ENCODE peak calls at places on chromosomes 2 and 18, in six cellular contexts. F, W, A, T, B and I are unnamed samples.

GRCh38 chr2:33064349-33064801 is 117.6 kb downstream of the LTBP1 start:
- DNase-seq in F (peak), W (no peak), A (no peak), T (peak), B (no peak), I (no peak)

GRCh38 chr2:64260817-64261216 is 116.6 kb upstream of the PELI1 start:
- DNase-seq in F (peak), W (no peak), A (no peak), T (peak), B (no peak), I (no peak)

GRCh38 chr2:196201229-196201998 is 30.0 kb upstream of the STK17B start:
- DNase-seq in F (no peak), W (no peak), A (no peak), T (peak), B (no peak), I (no peak)

GRCh38 chr18:2970762-2971659 is 41.9 kb downstream of the LPIN2 start:
- DNase-seq in F (no peak), W (peak), A (no peak), T (peak), B (no peak), I (no peak)

GRCh38 chr2:109148347-109148746 is 19.3 kb downstream of the SH3RF3 start:
- DNase-seq in F (no peak), W (peak), A (no peak), T (no peak), B (no peak), I (no peak)

GRCh38 chr2:156896294-156896693 is 361.2 kb upstream of the GALNT5 start:
- DNase-seq in F (no peak), W (peak), A (no peak), T (peak), B (no peak), I (no peak)

GRCh38 chr2:240998706-240999000 is 235 bp downstream of the SNED1 start:
- DNase-seq in F (no peak), W (no peak), A (no peak), T (no peak), B (peak), I (no peak)

GRCh38 chr2:100957971-100958653 is 44.0 kb upstream of the RPL31 start:
- DNase-seq in F (no peak), W (peak), A (no peak), T (peak), B (no peak), I (no peak)

GRCh38 chr2:231393149-231394131 is 2.1 kb upstream of the B3GNT7 start:
- DNase-seq in F (no peak), W (no peak), A (no peak), T (no peak), B (no peak), I (peak)

GRCh38 chr18:23640023-23640422 is 22.7 kb downstream of the ANKRD29 start:
- DNase-seq in F (no peak), W (no peak), A (no peak), T (no peak), B (no peak), I (no peak)

GRCh38 chr18:11040823-11041712 is 108.3 kb downstream of the PIEZO2 start:
- DNase-seq in F (peak), W (peak), A (peak), T (peak), B (peak), I (peak)

GRCh38 chr18:22385718-22386117 is 32.0 kb downstream of the CTAGE1 start:
- DNase-seq in F (no peak), W (peak), A (no peak), T (peak), B (no peak), I (no peak)

GRCh38 chr2:62270728-62271127 is 74.8 kb downstream of the B3GNT2 start:
- DNase-seq in F (no peak), W (peak), A (no peak), T (peak), B (no peak), I (no peak)

GRCh38 chr18:13218376-13219011 is at the start of gene LDLRAD4:
- DNase-seq in F (peak), W (no peak), A (peak), T (no peak), B (peak), I (peak)

GRCh38 chr2:174759381-174760064 is 4.7 kb downstream of the CHRNA1 start:
- DNase-seq in F (no peak), W (no peak), A (no peak), T (no peak), B (no peak), I (no peak)

GRCh38 chr2:158729873-158730620 is 65.1 kb upstream of the DAPL1 start:
- DNase-seq in F (no peak), W (no peak), A (no peak), T (no peak), B (no peak), I (no peak)

GRCh38 chr2:212816267-212816666 is 277.7 kb upstream of the ERBB4 start:
- DNase-seq in F (no peak), W (no peak), A (no peak), T (no peak), B (no peak), I (no peak)

GRCh38 chr18:11981633-11982366 is 493 bp downstream of the IMPA2 start:
- DNase-seq in F (peak), W (peak), A (peak), T (peak), B (peak), I (peak)

GRCh38 chr2:32051836-32052439 is 11.4 kb upstream of the SPAST start:
- DNase-seq in F (no peak), W (no peak), A (no peak), T (no peak), B (no peak), I (no peak)

GRCh38 chr2:121825003-121825950 is 69.8 kb downstream of the TSN start:
- DNase-seq in F (no peak), W (no peak), A (no peak), T (no peak), B (no peak), I (peak)

GRCh38 chr2:105969552-105969951 is 224.5 kb downstream of the UXS1 start:
- DNase-seq in F (peak), W (no peak), A (no peak), T (no peak), B (peak), I (peak)

GRCh38 chr2:49224426-49225010 is 70.2 kb upstream of the FSHR start:
- DNase-seq in F (no peak), W (no peak), A (no peak), T (no peak), B (no peak), I (no peak)

GRCh38 chr2:107009275-107009674 is 123.3 kb upstream of the ST6GAL2 start:
- DNase-seq in F (no peak), W (no peak), A (no peak), T (no peak), B (no peak), I (no peak)

GRCh38 chr2:54084600-54084999 is 30.8 kb upstream of the ACYP2 start:
- DNase-seq in F (no peak), W (peak), A (no peak), T (no peak), B (no peak), I (no peak)

GRCh38 chr2:240187989-240188590 is 47.6 kb upstream of the OTOS start:
- DNase-seq in F (no peak), W (no peak), A (no peak), T (no peak), B (no peak), I (no peak)

GRCh38 chr2:219551412-219551811 is 7.6 kb downstream of the TMEM198 start:
- DNase-seq in F (peak), W (peak), A (no peak), T (peak), B (no peak), I (peak)

GRCh38 chr2:27451095-27451494 is 8.9 kb downstream of the KRTCAP3 start:
- DNase-seq in F (no peak), W (no peak), A (no peak), T (no peak), B (no peak), I (no peak)

DNA sequence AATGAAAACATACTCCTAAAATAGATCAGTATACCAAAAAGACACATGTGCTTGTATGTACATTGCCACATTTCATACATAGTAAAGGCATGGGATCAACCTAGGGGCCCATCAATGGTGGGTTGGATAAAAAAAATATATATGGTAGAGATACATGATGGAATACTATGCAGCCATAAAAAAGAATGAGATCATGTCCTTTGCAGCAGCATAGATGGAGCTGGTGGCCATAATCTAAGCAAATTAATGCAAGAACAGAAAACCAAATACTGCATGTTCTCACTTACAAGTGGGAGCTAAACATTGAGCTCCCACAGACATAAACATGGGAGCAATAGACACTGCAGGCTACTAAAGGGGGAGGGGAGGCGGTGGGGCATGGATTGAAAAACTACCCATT is 18.6 kb upstream of the NCOA1 start:
- DNase-seq in F (no peak), W (no peak), A (no peak), T (no peak), B (no peak), I (no peak)
- H3K14ac ChIP-seq in F (no peak), W (no peak), A (no peak), T (no peak), B (no peak), I (no peak)

GRCh38 chr18:76656925-76657324 is 161.9 kb upstream of the ZNF516 start:
- DNase-seq in F (no peak), W (no peak), A (no peak), T (no peak), B (no peak), I (no peak)

GRCh38 chr18:76657428-76657827 is 162.4 kb upstream of the ZNF516 start:
- DNase-seq in F (no peak), W (no peak), A (no peak), T (peak), B (no peak), I (no peak)

GRCh38 chr18:76658627-76659026 is 163.6 kb upstream of the ZNF516 start:
- DNase-seq in F (no peak), W (no peak), A (peak), T (no peak), B (peak), I (peak)

GRCh38 chr18:76657911-76658475 is 163.0 kb upstream of the ZNF516 start:
- DNase-seq in F (no peak), W (no peak), A (no peak), T (no peak), B (no peak), I (no peak)

DNA sequence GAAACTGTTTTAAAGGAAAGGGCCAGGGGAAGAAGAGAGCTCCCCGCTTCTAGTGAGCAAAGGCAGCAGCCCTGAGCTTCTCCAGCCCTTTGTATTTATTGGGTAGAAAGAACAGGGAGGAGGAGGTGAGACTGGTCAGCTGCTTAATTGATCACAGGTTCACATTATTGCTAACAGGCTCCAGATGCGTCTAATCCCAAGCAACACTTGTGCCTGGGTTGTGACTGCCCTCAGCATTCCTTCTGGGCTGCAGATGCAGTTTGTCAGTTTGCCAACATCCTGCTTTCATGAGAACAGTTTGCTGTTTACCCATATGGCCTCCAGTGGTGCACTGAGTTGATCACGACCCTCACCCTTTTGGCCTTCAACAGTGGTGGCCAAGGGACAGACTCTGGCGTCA is 159.5 kb upstream of the ZNF516 start:
- DNase-seq in F (no peak), W (no peak), A (no peak), T (no peak), B (no peak), I (no peak)
- H4K91ac ChIP-seq in F (no peak), W (no peak), A (no peak), T (no peak), B (no peak), I (no peak)

DNA sequence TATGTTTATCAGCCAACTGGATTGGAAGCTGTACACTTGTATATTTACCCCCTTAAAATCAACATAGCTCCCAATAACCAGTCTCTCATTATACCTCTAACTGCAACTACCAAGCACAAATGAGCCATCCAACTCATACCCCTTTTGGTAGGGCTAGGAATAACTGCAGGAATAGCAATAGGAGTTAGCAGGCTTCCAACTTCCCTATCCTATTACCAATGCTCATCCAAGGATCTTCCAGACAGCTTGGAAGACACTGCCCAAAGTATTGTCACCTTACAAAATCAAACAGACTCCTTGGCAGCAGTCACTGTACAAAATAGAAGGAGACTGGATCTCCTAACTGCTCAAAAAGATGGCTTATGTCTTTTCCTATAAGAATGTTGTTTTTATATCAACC is 61.6 kb downstream of the SLC25A12 start:
- DNase-seq in F (no peak), W (no peak), A (no peak), T (no peak), B (no peak), I (no peak)
- H3K14ac ChIP-seq in F (no peak), W (no peak), A (no peak), T (no peak), B (no peak), I (no peak)

DNA sequence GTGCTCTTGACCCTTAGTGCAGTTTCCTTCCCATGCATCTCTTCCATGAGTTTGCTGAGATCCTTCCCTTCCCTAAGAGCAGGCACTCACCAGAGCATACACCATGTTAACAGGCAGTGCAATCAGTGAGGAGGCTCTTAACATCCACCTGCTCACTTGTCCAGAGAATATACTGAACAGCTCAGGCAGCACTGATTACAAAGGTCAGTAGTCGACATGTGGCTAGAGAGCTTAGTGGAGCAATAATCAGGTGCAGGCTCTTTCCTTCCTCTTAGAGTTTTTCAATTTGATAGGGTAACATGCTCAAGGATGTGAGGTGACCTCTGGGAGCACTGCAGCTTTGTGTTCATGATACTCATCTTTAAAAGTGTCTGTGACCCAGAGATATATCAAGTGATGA is 144.1 kb upstream of the SETBP1 start:
- DNase-seq in F (no peak), W (no peak), A (no peak), T (no peak), B (no peak), I (no peak)
- H4K91ac ChIP-seq in F (peak), W (no peak), A (no peak), T (no peak), B (no peak), I (no peak)

GRCh38 chr2:85989288-85989865 is 100.6 kb upstream of the ST3GAL5 start:
- DNase-seq in F (peak), W (no peak), A (no peak), T (no peak), B (no peak), I (peak)

GRCh38 chr2:85994421-85994777 is 105.6 kb upstream of the ST3GAL5 start:
- DNase-seq in F (no peak), W (no peak), A (no peak), T (no peak), B (peak), I (no peak)

GRCh38 chr2:85994897-85995647 is 106.3 kb upstream of the ST3GAL5 start:
- DNase-seq in F (no peak), W (no peak), A (no peak), T (no peak), B (no peak), I (peak)

GRCh38 chr2:85990084-85990483 is 101.3 kb upstream of the ST3GAL5 start:
- DNase-seq in F (peak), W (no peak), A (no peak), T (no peak), B (peak), I (peak)

DNA sequence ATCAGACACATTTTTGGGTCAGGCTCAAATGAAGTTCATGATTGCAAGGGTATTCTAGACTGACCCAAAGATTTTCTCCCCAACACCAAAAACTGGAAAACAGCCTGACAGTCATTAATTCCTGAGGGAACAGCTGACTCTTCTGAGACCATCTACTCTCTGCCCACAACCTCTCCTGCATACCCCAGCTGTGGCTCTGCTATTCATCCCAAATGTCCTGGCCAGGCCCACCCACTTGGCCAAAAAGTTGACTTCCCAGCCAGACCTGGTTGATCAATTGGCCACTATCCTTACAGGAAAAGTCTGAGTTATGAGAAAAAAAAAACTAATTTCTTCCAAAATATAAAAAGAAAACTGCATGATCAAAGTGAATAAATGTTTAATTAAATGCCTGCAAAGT is 103.8 kb upstream of the ST3GAL5 start:
- DNase-seq in F (no peak), W (no peak), A (no peak), T (no peak), B (no peak), I (no peak)
- H3K14ac ChIP-seq in F (no peak), W (no peak), A (no peak), T (no peak), B (no peak), I (no peak)

DNA sequence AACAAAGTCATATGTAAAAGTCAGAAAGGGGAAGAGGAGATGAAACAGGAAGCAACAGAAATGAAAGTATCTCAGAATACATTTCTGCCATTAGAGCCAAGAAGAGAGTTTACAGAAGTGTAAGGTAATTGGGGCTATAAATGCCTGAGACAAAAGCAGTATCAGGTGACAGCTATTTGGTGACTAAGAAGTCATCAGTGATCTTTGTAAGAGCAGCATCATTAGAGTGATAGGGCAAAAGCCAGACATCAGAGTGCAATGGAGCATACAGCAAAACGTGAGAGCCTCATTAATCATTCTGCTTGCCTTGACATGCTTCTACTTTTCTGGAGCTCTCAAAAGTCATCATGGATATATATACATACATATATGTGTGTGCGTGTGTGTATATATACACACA is 804.7 kb upstream of the PIK3C3 start:
- DNase-seq in F (no peak), W (no peak), A (no peak), T (no peak), B (no peak), I (no peak)
- H4K91ac ChIP-seq in F (no peak), W (no peak), A (no peak), T (no peak), B (no peak), I (no peak)

DNA sequence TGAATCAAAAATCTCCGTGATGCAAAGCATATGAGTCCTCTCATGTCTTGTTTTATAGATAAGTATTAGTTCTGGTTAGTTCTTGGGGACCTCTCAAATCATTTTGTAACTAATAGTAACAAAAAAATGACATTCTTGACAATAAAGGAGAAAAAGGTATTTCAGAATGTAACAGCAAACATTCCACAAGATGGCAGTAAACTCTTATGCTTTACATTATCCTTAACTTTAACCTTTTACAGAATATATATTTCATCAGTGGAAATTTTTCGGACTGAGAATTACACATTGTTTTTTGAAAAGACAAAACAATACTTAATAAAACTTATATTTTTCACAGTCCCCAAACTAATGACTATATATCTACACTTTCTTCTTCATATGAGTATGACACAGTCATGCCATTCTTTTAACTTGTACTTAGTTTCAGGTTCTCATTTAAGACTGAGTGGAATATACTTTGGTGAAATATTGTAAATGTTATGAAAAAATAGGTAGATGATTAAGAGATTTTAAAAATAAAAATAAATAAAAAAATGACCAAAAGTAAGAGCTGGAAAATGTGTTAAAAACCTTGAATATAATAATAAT is 142.9 kb upstream of the NXPH2 start:
- DNase-seq in F (peak), W (no peak), A (no peak), T (peak), B (no peak), I (no peak)
- H3K14ac ChIP-seq in F (no peak), W (no peak), A (no peak), T (no peak), B (no peak), I (no peak)

GRCh38 chr2:208356846-208357574 is 49.6 kb upstream of the PTH2R start:
- DNase-seq in F (no peak), W (no peak), A (no peak), T (peak), B (no peak), I (no peak)
- H4K91ac ChIP-seq in F (no peak), W (no peak), A (no peak), T (no peak), B (no peak), I (no peak)

DNA sequence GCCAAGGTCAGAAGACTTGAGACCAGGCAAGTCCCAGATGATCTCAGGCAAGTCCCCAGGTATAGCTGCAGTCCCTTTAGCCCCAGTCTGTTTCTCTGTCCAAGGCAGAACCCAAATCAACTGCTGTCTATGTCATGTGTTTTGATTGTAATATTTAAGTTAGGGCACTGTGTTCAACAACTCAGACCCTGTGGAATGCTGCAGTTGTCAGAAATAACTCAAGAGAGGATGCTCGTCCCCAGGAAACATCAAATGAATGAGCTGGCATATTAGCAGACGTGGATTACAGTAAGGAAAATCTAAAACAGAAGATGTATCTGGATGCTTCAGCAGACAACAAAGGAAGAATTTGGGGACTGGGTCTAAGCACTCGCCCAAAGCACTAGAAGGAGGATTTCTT is 70.1 kb downstream of the BCL11A start:
- DNase-seq in F (no peak), W (peak), A (no peak), T (peak), B (no peak), I (peak)
- H3K14ac ChIP-seq in F (no peak), W (peak), A (no peak), T (no peak), B (no peak), I (no peak)

GRCh38 chr2:238207006-238207405 is 3.5 kb upstream of the ILKAP start:
- DNase-seq in F (no peak), W (no peak), A (no peak), T (peak), B (no peak), I (no peak)
- H4K91ac ChIP-seq in F (no peak), W (no peak), A (no peak), T (no peak), B (no peak), I (no peak)